ENCODE peak calls at places on chromosomes 16 and 17, in seven cellular contexts. M, Q, C, F, G, A and T are unnamed samples.

GRCh38 chr17:59513934-59514841 is 51.2 kb upstream of the DHX40 start:
- DNase-seq in M (peak; percentile 63), Q (no peak), C (peak; percentile 78), F (peak; percentile 82), G (peak; percentile 82), A (no peak), T (no peak)

GRCh38 chr16:49586466-49586865 is 212.9 kb downstream of the C16orf78 start:
- DNase-seq in M (no peak), Q (no peak), C (no peak), F (no peak), G (peak; percentile 48), A (no peak), T (no peak)

GRCh38 chr17:66549731-66550207 is 247.4 kb downstream of the PRKCA start:
- DNase-seq in M (no peak), Q (no peak), C (no peak), F (no peak), G (no peak), A (no peak), T (no peak)

GRCh38 chr17:32226881-32227280 is 38.8 kb upstream of the RHBDL3 start:
- DNase-seq in M (no peak), Q (no peak), C (no peak), F (no peak), G (no peak), A (no peak), T (no peak)

GRCh38 chr17:34584805-34585416 is 5.5 kb downstream of the TMEM132E start:
- DNase-seq in M (no peak), Q (peak; percentile 14), C (no peak), F (no peak), G (no peak), A (no peak), T (no peak)

GRCh38 chr17:31902693-31903092 is 1.2 kb upstream of the UTP6 start:
- DNase-seq in M (no peak), Q (no peak), C (no peak), F (no peak), G (no peak), A (peak; percentile 36), T (no peak)

GRCh38 chr17:72948115-72948514 is 144.4 kb downstream of the SLC39A11 start:
- DNase-seq in M (no peak), Q (no peak), C (no peak), F (no peak), G (no peak), A (no peak), T (no peak)

GRCh38 chr17:5678171-5678570 is 93.9 kb upstream of the NLRP1 start:
- DNase-seq in M (no peak), Q (no peak), C (no peak), F (no peak), G (no peak), A (no peak), T (no peak)

GRCh38 chr16:9050102-9050830 is 41.2 kb upstream of the HAPSTR1 start:
- DNase-seq in M (no peak), Q (peak; percentile 64), C (no peak), F (no peak), G (no peak), A (no peak), T (no peak)

GRCh38 chr17:29158096-29158495 is 22.1 kb downstream of the MYO18A start:
- DNase-seq in M (no peak), Q (no peak), C (no peak), F (no peak), G (no peak), A (no peak), T (no peak)

GRCh38 chr16:88854306-88855111 is 2.2 kb downstream of the GALNS start:
- DNase-seq in M (no peak), Q (peak; percentile 73), C (peak; percentile 27), F (no peak), G (no peak), A (no peak), T (no peak)

DNA sequence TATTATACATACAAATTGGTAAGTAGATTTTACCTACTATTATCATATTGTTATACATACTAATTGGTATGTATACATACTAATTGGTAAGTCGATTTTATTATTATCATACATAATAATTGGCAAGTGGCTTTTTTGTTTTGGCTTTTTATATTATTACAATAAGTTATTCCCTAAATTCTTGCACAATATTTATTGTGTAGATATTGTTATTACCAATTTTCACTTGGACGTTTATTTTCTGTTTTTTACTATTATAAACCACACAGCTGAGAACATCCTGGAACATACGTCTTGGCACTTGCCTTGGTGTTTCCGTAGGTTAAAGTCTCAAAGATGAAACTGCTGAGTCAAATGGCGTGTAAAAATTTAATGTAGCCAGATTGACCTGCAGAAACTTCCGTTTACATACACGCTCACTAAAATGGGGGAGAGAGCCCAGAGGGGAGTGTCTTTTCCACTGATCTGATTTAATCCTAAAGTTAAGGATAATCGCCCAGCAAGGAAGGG is 18.9 kb downstream of the GNGT2 start:
- DNase-seq in M (no peak), Q (no peak), C (no peak), F (no peak), G (no peak), A (no peak), T (no peak)
- TF ChIP-seq POLR2A in M (no peak), Q (no peak), C (no peak), F (no peak), G (no peak), A (no peak), T (no peak)

GRCh38 chr16:30677931-30678585 is 19.8 kb downstream of the FBRS start:
- DNase-seq in M (no peak), Q (no peak), C (no peak), F (no peak), G (no peak), A (no peak), T (no peak)
- TF ChIP-seq POLR2AphosphoS5 in M (no peak), Q (no peak), C (no peak), F (no peak), G (no peak), A (no peak), T (no peak)

GRCh38 chr17:76272541-76273434 is 7.6 kb downstream of the UBALD2 start:
- DNase-seq in M (no peak), Q (no peak), C (no peak), F (no peak), G (no peak), A (no peak), T (peak; percentile 55)
- TF ChIP-seq POLR2A in M (no peak), Q (no peak), C (peak; percentile 16), F (no peak), G (no peak), A (peak; percentile 71), T (no peak)

DNA sequence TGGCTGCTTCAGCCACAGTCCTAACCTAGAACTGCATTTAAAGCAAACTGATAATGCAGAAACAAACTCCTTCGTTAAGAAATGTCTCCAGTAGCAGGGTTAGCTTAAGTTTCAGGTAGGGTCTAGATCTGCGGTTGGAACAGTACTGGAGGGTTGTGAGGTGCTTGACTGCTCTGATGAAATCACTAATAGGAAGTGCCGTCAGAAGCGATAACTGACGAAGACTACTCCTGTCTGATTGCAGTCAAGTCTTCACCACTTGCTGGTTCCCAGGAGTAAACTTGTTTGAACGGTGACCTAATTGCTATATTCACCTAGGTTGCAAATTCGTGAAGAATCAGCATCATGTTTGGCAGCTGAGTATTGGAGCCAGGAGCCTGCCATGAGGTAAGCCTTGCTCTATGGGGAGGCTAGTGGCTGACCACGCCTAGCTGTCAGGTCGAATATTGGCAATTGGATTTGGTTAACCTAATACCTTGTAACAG is 24.5 kb downstream of the TRPV2 start:
- DNase-seq in M (no peak), Q (no peak), C (no peak), F (no peak), G (no peak), A (no peak), T (no peak)
- TF ChIP-seq POLR2AphosphoS5 in M (no peak), Q (no peak), C (no peak), F (no peak), G (no peak), A (peak; percentile 60), T (peak; percentile 52)

GRCh38 chr16:67226804-67227566 is at the start of gene TMEM208:
- DNase-seq in M (peak; percentile 95), Q (peak; percentile 98), C (peak; percentile 98), F (peak; percentile 98), G (peak; percentile 99), A (peak; percentile 97), T (peak; percentile 97)
- TF ChIP-seq POLR2A in M (peak; percentile 70), Q (peak; percentile 86), C (peak; percentile 74), F (no peak), G (no peak), A (peak; percentile 88), T (peak; percentile 80)

GRCh38 chr16:14056970-14057369 is 14.1 kb upstream of the MRTFB start:
- DNase-seq in M (no peak), Q (no peak), C (no peak), F (no peak), G (no peak), A (no peak), T (no peak)
- TF ChIP-seq POLR2AphosphoS5 in M (no peak), Q (no peak), C (no peak), F (no peak), G (no peak), A (no peak), T (no peak)

DNA sequence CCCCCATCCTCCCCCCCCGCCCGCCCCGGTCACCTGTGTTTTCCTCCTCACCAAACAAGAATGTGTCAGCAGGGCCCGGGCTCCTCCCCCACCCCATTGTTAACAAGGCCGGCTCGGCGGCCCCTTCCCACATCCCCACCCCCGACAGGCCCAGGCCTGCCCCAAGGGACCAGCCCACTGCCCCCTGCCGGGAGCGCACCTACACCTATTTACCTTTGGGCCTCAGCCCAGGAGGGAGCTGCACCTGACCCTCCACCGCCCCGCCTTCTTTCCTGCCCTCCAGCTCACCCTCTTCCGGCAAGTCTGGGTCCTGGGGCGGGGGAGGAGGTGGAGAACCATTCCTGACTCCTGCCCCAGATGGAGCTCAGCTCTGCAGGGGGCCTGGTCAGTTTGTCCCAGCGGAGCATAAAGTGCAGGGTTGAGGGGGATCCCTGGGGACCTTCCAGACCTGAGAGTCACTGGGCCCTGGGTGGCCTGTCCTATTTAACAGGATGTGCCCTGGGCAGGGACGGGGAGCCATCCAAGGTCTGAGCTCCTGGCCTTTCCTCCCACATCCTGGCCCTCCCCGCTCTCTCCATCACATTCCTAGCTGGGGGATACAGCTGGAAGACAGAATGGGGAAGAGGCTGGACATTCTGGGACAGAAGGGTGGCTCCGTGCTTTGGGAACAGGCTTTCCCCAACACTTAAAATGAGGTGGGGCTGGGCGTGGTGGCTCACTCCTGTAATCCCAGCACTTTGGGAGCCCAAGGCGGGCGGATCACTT is 8.3 kb downstream of the FOXJ1 start:
- DNase-seq in M (peak; percentile 79), Q (no peak), C (peak; percentile 64), F (peak; percentile 78), G (no peak), A (no peak), T (no peak)
- TF ChIP-seq POLR2A in M (peak; percentile 61), Q (no peak), C (no peak), F (no peak), G (no peak), A (no peak), T (no peak)

GRCh38 chr17:82416771-82417170 is 1.4 kb upstream of the HEXD start:
- DNase-seq in M (no peak), Q (no peak), C (no peak), F (no peak), G (no peak), A (no peak), T (no peak)

GRCh38 chr17:82416264-82416663 is 1.9 kb upstream of the HEXD start:
- DNase-seq in M (no peak), Q (no peak), C (no peak), F (no peak), G (no peak), A (no peak), T (no peak)

GRCh38 chr17:82415786-82416185 is 2.4 kb upstream of the HEXD start:
- DNase-seq in M (no peak), Q (no peak), C (no peak), F (no peak), G (no peak), A (no peak), T (no peak)

GRCh38 chr17:82419471-82419995 is 1.1 kb upstream of the OGFOD3 start:
- DNase-seq in M (no peak), Q (no peak), C (no peak), F (no peak), G (no peak), A (no peak), T (no peak)

GRCh38 chr17:82418001-82418986 is at the start of the genes HEXD and OGFOD3:
- DNase-seq in M (peak; percentile 71), Q (peak; percentile 100), C (peak; percentile 90), F (peak; percentile 90), G (no peak), A (no peak), T (peak; percentile 93)
- TF ChIP-seq POLR2AphosphoS5 in M (no peak), Q (peak; percentile 66), C (peak; percentile 63), F (peak; percentile 65), G (peak; percentile 28), A (peak; percentile 58), T (peak; percentile 47)